ENCODE peak calls at places on chromosomes 4 and X, in nine cellular contexts. T, F, R, Z, L, P, Q, X and I are unnamed samples.

GRCh38 chrX:15207384-15207783 is 62.5 kb downstream of the ASB9 start:
- DNase-seq in T (no peak), F (no peak), R (no peak), Z (no peak), L (no peak), P (no peak), Q (no peak), X (no peak), I (no peak)

GRCh38 chr4:159206427-159206871 is 103.6 kb downstream of the RAPGEF2 start:
- DNase-seq in T (no peak), F (no peak), R (no peak), Z (peak), L (no peak), P (no peak), Q (peak), X (no peak), I (peak)

GRCh38 chr4:6971536-6972374 is 62.1 kb downstream of the TBC1D14 start:
- DNase-seq in T (no peak), F (no peak), R (no peak), Z (no peak), L (no peak), P (no peak), Q (no peak), X (peak), I (no peak)

GRCh38 chr4:5142726-5143125 is 91.4 kb downstream of the STK32B start:
- DNase-seq in T (peak), F (no peak), R (peak), Z (no peak), L (no peak), P (no peak), Q (no peak), X (no peak), I (no peak)

GRCh38 chr4:46386570-46386969 is 3.4 kb downstream of the GABRA2 start:
- DNase-seq in T (no peak), F (no peak), R (peak), Z (no peak), L (no peak), P (peak), Q (no peak), X (no peak), I (no peak)

GRCh38 chrX:154719132-154719675 is 31.7 kb downstream of the GAB3 start:
- DNase-seq in T (no peak), F (no peak), R (peak), Z (peak), L (no peak), P (no peak), Q (no peak), X (no peak), I (no peak)

GRCh38 chr4:38804654-38805295 is at the start of gene TLR1:
- DNase-seq in T (peak), F (peak), R (peak), Z (peak), L (no peak), P (no peak), Q (no peak), X (no peak), I (peak)

GRCh38 chrX:95903490-95903889 is 781.2 kb upstream of the DIAPH2 start:
- DNase-seq in T (no peak), F (no peak), R (no peak), Z (no peak), L (no peak), P (no peak), Q (no peak), X (no peak), I (no peak)

GRCh38 chr4:31788676-31789075 is 1068.5 kb downstream of the PCDH7 start:
- DNase-seq in T (no peak), F (no peak), R (no peak), Z (no peak), L (no peak), P (no peak), Q (no peak), X (no peak), I (no peak)

GRCh38 chr4:184536070-184536880 is 61.9 kb upstream of the IRF2 start:
- DNase-seq in T (no peak), F (no peak), R (peak), Z (no peak), L (no peak), P (no peak), Q (no peak), X (no peak), I (no peak)

GRCh38 chr4:28092610-28093009 is 1232.0 kb downstream of the STIM2 start:
- DNase-seq in T (no peak), F (no peak), R (no peak), Z (no peak), L (no peak), P (no peak), Q (no peak), X (no peak), I (no peak)

GRCh38 chr4:99885063-99885664 is 9.1 kb downstream of the LAMTOR3 start:
- DNase-seq in T (no peak), F (no peak), R (peak), Z (peak), L (no peak), P (no peak), Q (no peak), X (no peak), I (no peak)

GRCh38 chrX:55981603-55982002 is 250.6 kb upstream of the KLF8 start:
- DNase-seq in T (no peak), F (no peak), R (no peak), Z (no peak), L (no peak), P (no peak), Q (no peak), X (no peak), I (no peak)

GRCh38 chrX:118420462-118420861 is 74.6 kb downstream of the WDR44 start:
- DNase-seq in T (no peak), F (peak), R (peak), Z (no peak), L (no peak), P (no peak), Q (no peak), X (no peak), I (no peak)

GRCh38 chr4:170887396-170887795 is 797.6 kb upstream of the AADAT start:
- DNase-seq in T (no peak), F (no peak), R (no peak), Z (no peak), L (no peak), P (no peak), Q (no peak), X (no peak), I (no peak)

GRCh38 chrX:40581333-40581910 is 652 bp downstream of the ATP6AP2 start:
- DNase-seq in T (no peak), F (no peak), R (peak), Z (peak), L (no peak), P (no peak), Q (no peak), X (no peak), I (no peak)